ENCODE peak calls at places on chromosomes 11 and 22, in four cellular contexts. A is tibial artery, K is uterus, Z is DND-41. J is an unnamed sample. For H3K4me1, the result is how much of the 10 kb centered on the place peaks cover.

GRCh38 chr11:84398017-84398626 is 1112.0 kb upstream of the CCDC90B start:
- DNase-seq in A (no peak), K (no peak), Z (no peak), J (no peak)

GRCh38 chr11:8138526-8138925 is 30.3 kb downstream of the RIC3 start:
- DNase-seq in A (no peak), K (no peak), Z (no peak), J (peak)

GRCh38 chr11:38446336-38446735 is 1848.3 kb upstream of the RAG2 start:
- DNase-seq in A (no peak), K (no peak), Z (no peak), J (no peak)

GRCh38 chr11:134572741-134573675 is 161.0 kb upstream of the B3GAT1 start:
- DNase-seq in A (no peak), K (no peak), Z (peak), J (no peak)

GRCh38 chr22:22770881-22771280 is 116.7 kb upstream of the IGLL5 start:
- DNase-seq in A (no peak), K (no peak), Z (no peak), J (no peak)

GRCh38 chr22:48429621-48430020 is 1398.1 kb downstream of the BRD1 start:
- DNase-seq in A (no peak), K (no peak), Z (no peak), J (no peak)

GRCh38 chr11:116175707-116176106 is 597.1 kb downstream of the BUD13 start:
- DNase-seq in A (no peak), K (no peak), Z (no peak), J (no peak)

GRCh38 chr11:70504246-70505020 is 106.1 kb downstream of the CTTN start:
- DNase-seq in A (no peak), K (no peak), Z (no peak), J (no peak)

GRCh38 chr11:19919050-19919561 is 206.5 kb downstream of the NAV2 start:
- DNase-seq in A (peak), K (peak), Z (no peak), J (peak)

GRCh38 chr11:45347343-45347742 is 61.2 kb upstream of the SYT13 start:
- DNase-seq in A (no peak), K (no peak), Z (no peak), J (no peak)

GRCh38 chr22:49548356-49549202 is 279.1 kb downstream of the BRD1 start:
- DNase-seq in A (peak), K (no peak), Z (no peak), J (no peak)

GRCh38 chr11:71542856-71543743 is 5.1 kb upstream of the KRTAP5-9 start:
- DNase-seq in A (no peak), K (no peak), Z (no peak), J (no peak)

GRCh38 chr11:19377855-19378254 is 137.1 kb upstream of the E2F8 start:
- DNase-seq in A (no peak), K (no peak), Z (no peak), J (no peak)

DNA sequence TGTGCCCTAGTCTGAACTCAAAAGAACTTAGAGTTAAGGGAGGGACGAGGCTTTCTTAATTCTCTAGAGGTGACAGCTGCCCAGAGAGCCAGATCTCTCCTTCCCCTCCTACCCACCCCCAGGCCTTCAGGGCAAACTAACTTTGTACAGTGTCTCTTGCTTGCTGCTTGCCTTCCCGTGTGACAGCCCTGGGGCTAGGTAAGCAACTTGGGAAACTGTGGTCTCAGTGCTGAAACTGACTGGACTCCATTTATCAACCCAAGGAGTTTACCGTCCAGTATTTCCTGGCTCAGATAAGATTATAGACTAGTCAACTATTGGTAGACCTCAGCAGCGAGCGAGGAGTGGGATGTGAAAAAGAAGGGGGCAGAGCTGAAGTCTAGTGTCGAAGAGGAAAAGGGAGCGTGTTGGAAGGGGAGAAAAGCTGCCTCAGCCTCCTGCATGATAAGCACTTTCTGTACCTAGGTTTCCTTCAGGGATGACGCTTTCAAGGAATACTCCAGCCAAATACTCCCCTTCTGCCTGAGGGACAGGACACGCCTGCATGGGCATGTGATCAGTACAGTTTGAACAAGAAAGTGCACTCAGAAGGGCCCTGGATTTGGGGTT is 43.3 kb upstream of the WEE1 start:
- DNase-seq in A (no peak), K (no peak), Z (no peak), J (no peak)
- H3K4me1 ChIP-seq in A (half or more), K (under half), Z (under half), J (under half)

GRCh38 chr11:120942701-120943100 is 81.2 kb upstream of the TBCEL start:
- DNase-seq in A (no peak), K (no peak), Z (no peak), J (no peak)
- H3K4me1 ChIP-seq in A (under half), K (under half), Z (under half), J (under half)

GRCh38 chr22:46586123-46586519 is 34.1 kb upstream of the GRAMD4 start:
- DNase-seq in A (no peak), K (no peak), Z (no peak), J (no peak)

GRCh38 chr22:46583571-46583970 is 36.6 kb upstream of the GRAMD4 start:
- DNase-seq in A (no peak), K (no peak), Z (no peak), J (no peak)

GRCh38 chr22:46585340-46586122 is 34.7 kb upstream of the GRAMD4 start:
- DNase-seq in A (no peak), K (no peak), Z (no peak), J (no peak)

GRCh38 chr22:46582281-46582811 is 37.8 kb upstream of the GRAMD4 start:
- DNase-seq in A (no peak), K (no peak), Z (no peak), J (no peak)

DNA sequence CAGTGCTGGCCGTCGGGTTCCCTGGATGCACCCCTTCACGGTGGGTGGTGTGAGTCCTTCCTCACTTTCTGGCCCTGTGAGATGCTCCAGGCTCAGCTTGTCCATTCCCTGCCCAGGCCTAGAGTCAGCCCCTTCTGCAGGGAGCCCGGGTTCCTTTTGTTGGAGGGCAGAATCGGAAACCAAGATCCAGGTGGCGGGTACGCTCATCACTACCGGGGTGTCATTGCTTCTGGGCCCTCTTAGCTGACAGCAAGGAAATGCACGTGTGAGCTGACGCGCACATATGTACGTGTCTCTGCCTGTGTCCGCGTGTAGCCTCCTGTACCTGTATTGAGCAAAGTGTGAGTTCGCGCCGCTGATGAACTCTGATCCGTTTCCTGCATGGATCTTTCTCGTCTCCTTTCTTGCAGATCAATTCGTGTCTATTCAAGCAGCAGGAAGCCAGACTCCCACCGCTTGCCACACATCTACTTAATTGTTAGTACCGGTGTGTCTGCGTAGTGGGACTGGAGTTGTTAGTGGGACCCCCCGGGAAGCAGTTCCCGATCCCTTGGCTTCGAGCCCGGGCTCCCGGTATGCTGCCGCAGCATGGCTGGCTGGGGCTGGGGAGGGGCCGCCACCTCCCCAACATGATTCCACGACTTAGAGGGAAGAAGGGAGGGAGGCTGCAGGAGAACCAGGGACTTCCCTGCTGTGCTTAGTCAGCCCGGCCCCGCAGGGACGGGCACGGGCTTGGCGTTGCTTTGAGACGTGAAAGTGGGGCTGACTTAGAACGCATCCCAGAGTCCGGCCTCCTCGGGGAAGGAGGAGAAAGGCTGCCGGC is 35.9 kb upstream of the GRAMD4 start:
- DNase-seq in A (no peak), K (no peak), Z (no peak), J (peak)
- H3K4me1 ChIP-seq in A (under half), K (under half), Z (half or more), J (under half)

GRCh38 chr22:29917052-29917902 is 34.3 kb downstream of the MTMR3 start:
- DNase-seq in A (peak), K (no peak), Z (no peak), J (no peak)

GRCh38 chr22:29914991-29915390 is 32.0 kb downstream of the MTMR3 start:
- DNase-seq in A (no peak), K (no peak), Z (no peak), J (no peak)

GRCh38 chr22:29914165-29914564 is 31.2 kb downstream of the MTMR3 start:
- DNase-seq in A (no peak), K (no peak), Z (no peak), J (peak)

GRCh38 chr22:29912605-29913398 is 29.8 kb downstream of the MTMR3 start:
- DNase-seq in A (no peak), K (no peak), Z (no peak), J (no peak)

GRCh38 chr22:29916007-29916544 is 33.1 kb downstream of the MTMR3 start:
- DNase-seq in A (no peak), K (no peak), Z (no peak), J (no peak)
- H3K4me1 ChIP-seq in A (half or more), K (under half), Z (under half), J (under half)

J was measured in foreskin keratinocyte.